ENCODE peak calls at places on chromosomes 5 and 9, in eight cellular contexts. F is mammary epithelial cell; Y is thoracic aorta; O is RWPE2; J is vagina; V is CD8-positive, alpha-beta T cell; B is GM12865; E is fibroblast of lung. M is an unnamed sample.

GRCh38 chr9:104633976-104634520 is 16.0 kb upstream of the OR13C9 start:
- DNase-seq in E (no peak), V (no peak), O (peak), J (no peak), B (no peak), Y (no peak), F (no peak), M (no peak)

GRCh38 chr9:2711716-2712115 is 5.6 kb upstream of the KCNV2 start:
- DNase-seq in O (no peak), F (no peak), E (no peak), Y (no peak), B (no peak), V (no peak), J (no peak), M (no peak)

GRCh38 chr9:137899551-137900360 is 22.2 kb downstream of the CACNA1B start:
- DNase-seq in B (no peak), J (no peak), E (no peak), V (no peak), Y (no peak), F (no peak), O (peak), M (no peak)

GRCh38 chr5:54844905-54845566 is 140.4 kb downstream of the ESM1 start:
- DNase-seq in E (peak), B (peak), J (no peak), Y (no peak), F (peak), O (no peak), V (no peak), M (no peak)

GRCh38 chr9:71878327-71879274 is 32.4 kb downstream of the ABHD17B start:
- DNase-seq in Y (no peak), B (no peak), E (no peak), O (no peak), J (no peak), V (no peak), F (no peak), M (no peak)

GRCh38 chr5:77973253-77973609 is 197.1 kb upstream of the TBCA start:
- DNase-seq in O (no peak), E (no peak), J (no peak), B (no peak), V (no peak), Y (no peak), F (no peak), M (peak)

GRCh38 chr9:15268317-15268716 is 38.7 kb downstream of the TTC39B start:
- DNase-seq in B (no peak), F (no peak), J (no peak), O (no peak), Y (no peak), V (no peak), E (no peak), M (no peak)

GRCh38 chr5:149724130-149724850 is 5.8 kb upstream of the PPARGC1B start:
- DNase-seq in V (no peak), J (no peak), Y (no peak), B (peak), E (no peak), O (no peak), F (no peak), M (no peak)

GRCh38 chr5:179371681-179372675 is 26.7 kb upstream of the ADAMTS2 start:
- DNase-seq in V (no peak), Y (no peak), F (no peak), E (no peak), B (no peak), J (no peak), O (peak), M (no peak)

GRCh38 chr5:57422341-57422740 is 60.3 kb downstream of the ACTBL2 start:
- DNase-seq in V (no peak), B (no peak), E (no peak), F (no peak), Y (no peak), J (no peak), O (no peak), M (no peak)

GRCh38 chr9:115591584-115591984 is 473.6 kb upstream of the TNC start:
- DNase-seq in E (peak), J (peak), O (peak), Y (peak), V (no peak), F (peak), B (peak), M (peak)

GRCh38 chr5:75463726-75464125 is 47.7 kb downstream of the CERT1 start:
- DNase-seq in B (no peak), V (no peak), E (no peak), F (peak), J (no peak), O (no peak), Y (no peak), M (no peak)

GRCh38 chr5:81965510-81965909 is 6.3 kb upstream of the ATG10 start:
- DNase-seq in F (peak), J (no peak), O (no peak), V (no peak), E (no peak), B (no peak), Y (no peak), M (no peak)

GRCh38 chr5:109936996-109937395 is 247.3 kb downstream of the MAN2A1 start:
- DNase-seq in Y (no peak), B (peak), O (no peak), V (no peak), J (no peak), E (no peak), F (peak), M (no peak)

GRCh38 chr5:138033916-138034315 is 1.0 kb upstream of the FAM13B start:
- DNase-seq in F (peak), E (peak), Y (no peak), J (no peak), B (no peak), O (no peak), V (no peak), M (no peak)

GRCh38 chr5:138033275-138033808 is 463 bp upstream of the FAM13B start:
- DNase-seq in V (no peak), E (peak), O (no peak), B (no peak), Y (no peak), J (peak), F (peak), M (no peak)

GRCh38 chr5:138029944-138030343 is 2.9 kb downstream of the FAM13B start:
- DNase-seq in V (no peak), E (no peak), J (no peak), Y (no peak), F (no peak), O (no peak), B (no peak), M (no peak)

GRCh38 chr5:138032572-138033274 is at the start of gene FAM13B:
- DNase-seq in E (peak), V (peak), B (peak), J (no peak), O (peak), F (peak), Y (peak), M (peak)

GRCh38 chr5:138032028-138032571 is 779 bp downstream of the FAM13B start:
- DNase-seq in F (peak), V (no peak), J (peak), Y (peak), B (peak), O (peak), E (peak), M (no peak)
- TF ChIP-seq CTCF in F (no peak), V (no peak), J (no peak), Y (no peak), B (no peak), O (peak), E (no peak), M (no peak)

DNA sequence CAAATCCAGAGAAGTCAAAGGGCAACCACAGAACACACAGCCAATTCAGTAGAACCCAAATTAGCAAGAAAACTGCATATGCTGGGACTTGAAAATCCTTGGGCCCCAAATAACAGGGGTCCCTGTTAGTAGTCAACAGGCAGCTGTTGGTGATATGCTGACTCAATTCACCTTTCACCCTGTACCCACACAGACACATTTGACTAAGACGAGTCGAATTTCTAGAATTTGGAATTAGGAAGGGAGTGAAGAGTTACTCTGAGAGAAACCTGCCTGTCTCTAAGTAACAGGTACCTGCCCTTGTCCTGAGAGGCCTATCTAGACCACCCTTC is 817 bp upstream of the VCP start:
- DNase-seq in V (no peak), O (no peak), E (no peak), J (no peak), B (peak), F (no peak), Y (no peak), M (no peak)
- TF ChIP-seq CTCF in V (no peak), O (no peak), E (no peak), J (no peak), B (no peak), F (no peak), Y (no peak), M (no peak)

GRCh38 chr5:138945421-138946240 is 70.5 kb upstream of the LRRTM2 start:
- DNase-seq in O (no peak), B (no peak), E (no peak), V (no peak), Y (no peak), J (no peak), F (no peak), M (peak)
- TF ChIP-seq CTCF in O (peak), B (no peak), E (no peak), V (no peak), Y (peak), J (no peak), F (no peak), M (no peak)

GRCh38 chr9:4859035-4859434 is 66.3 kb downstream of the RCL1 start:
- DNase-seq in Y (no peak), V (no peak), B (no peak), J (no peak), E (no peak), F (no peak), O (no peak), M (no peak)

GRCh38 chr9:4860383-4860782 is 67.6 kb downstream of the RCL1 start:
- DNase-seq in E (no peak), Y (no peak), J (no peak), O (no peak), V (no peak), B (no peak), F (no peak), M (no peak)

GRCh38 chr9:4854191-4854590 is 61.4 kb downstream of the RCL1 start:
- DNase-seq in E (no peak), F (no peak), V (no peak), B (no peak), J (no peak), Y (no peak), O (no peak), M (no peak)

GRCh38 chr9:4855861-4856260 is 63.1 kb downstream of the RCL1 start:
- DNase-seq in O (no peak), Y (no peak), F (peak), B (no peak), V (no peak), E (peak), J (no peak), M (no peak)

DNA sequence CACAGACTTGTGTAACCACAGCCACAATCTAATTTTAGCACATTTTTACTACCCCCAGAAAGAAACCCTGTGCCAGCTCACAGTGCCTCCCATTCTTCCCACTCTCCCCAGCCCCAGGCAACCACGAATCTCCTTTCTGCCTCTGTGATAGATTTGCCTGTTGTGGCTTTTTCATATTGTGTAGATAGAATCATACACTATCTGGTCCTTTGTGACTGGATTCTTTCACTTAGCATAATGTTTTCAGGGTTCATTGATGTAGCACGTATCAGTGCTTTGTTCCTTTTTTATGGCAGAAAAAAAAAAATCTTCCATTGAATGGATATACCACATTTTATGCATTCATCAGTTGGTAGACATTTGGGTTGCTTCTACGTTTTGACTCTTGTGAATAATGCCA is 64.4 kb downstream of the RCL1 start:
- DNase-seq in E (no peak), J (no peak), O (no peak), F (peak), B (no peak), V (no peak), Y (no peak), M (no peak)
- TF ChIP-seq CTCF in E (no peak), J (no peak), O (no peak), F (no peak), B (no peak), V (no peak), Y (no peak), M (no peak)

DNA sequence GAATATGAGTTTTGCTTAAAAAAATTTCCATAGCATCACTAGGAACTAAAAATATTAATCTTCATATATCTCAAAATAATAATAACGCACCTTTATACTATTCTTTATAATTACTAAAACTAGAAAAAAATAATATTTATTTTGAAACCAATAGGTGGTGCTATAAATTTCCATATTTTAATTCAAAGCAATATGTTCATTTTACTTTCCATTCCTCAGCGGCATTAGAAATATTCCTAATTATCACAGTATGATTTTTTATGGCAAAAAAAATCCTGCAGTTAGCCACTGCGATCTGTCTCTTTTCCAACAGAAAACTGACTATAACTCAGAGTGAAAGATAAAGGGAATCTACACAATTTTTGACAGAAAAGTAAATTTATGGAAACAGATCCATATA is 167.4 kb upstream of the MPDZ start:
- DNase-seq in J (no peak), F (no peak), O (no peak), B (no peak), E (peak), Y (no peak), V (no peak), M (no peak)
- TF ChIP-seq CTCF in J (no peak), F (no peak), O (peak), B (no peak), E (no peak), Y (peak), V (no peak), M (peak)

GRCh38 chr9:27206041-27206440 is 90.9 kb downstream of the EQTN start:
- DNase-seq in B (no peak), Y (no peak), J (no peak), V (no peak), O (no peak), E (no peak), F (no peak), M (no peak)
- TF ChIP-seq CTCF in B (no peak), Y (no peak), J (no peak), V (no peak), O (no peak), E (no peak), F (no peak), M (no peak)

DNA sequence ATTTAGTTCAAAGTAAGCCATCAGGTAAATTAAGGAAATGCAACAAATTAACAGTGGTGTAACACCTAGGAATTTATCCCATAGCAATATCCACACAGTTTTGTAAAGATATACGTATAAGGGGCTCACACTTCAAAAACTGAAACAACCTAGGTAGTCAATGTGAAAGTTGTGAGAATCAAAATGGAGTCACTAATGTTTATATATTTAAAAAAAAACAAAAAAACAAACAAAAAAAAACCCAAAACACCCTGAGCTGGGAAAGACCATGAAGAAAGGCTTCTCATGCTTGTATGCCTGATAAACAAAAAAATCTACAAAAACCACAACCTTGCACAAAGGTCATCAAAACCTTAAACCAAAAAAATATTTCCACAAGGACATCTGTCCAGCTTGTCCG is 35.4 kb downstream of the AFF4 start:
- DNase-seq in J (no peak), F (no peak), O (no peak), Y (no peak), B (no peak), V (no peak), E (no peak), M (no peak)
- TF ChIP-seq CTCF in J (no peak), F (no peak), O (no peak), Y (no peak), B (no peak), V (no peak), E (no peak), M (no peak)

GRCh38 chr9:110340306-110340705 is 2.6 kb upstream of the TXNDC8 start:
- DNase-seq in Y (no peak), J (no peak), V (no peak), E (peak), B (peak), O (no peak), F (no peak), M (no peak)
- TF ChIP-seq CTCF in Y (no peak), J (no peak), V (no peak), E (peak), B (peak), O (peak), F (peak), M (peak)

DNA sequence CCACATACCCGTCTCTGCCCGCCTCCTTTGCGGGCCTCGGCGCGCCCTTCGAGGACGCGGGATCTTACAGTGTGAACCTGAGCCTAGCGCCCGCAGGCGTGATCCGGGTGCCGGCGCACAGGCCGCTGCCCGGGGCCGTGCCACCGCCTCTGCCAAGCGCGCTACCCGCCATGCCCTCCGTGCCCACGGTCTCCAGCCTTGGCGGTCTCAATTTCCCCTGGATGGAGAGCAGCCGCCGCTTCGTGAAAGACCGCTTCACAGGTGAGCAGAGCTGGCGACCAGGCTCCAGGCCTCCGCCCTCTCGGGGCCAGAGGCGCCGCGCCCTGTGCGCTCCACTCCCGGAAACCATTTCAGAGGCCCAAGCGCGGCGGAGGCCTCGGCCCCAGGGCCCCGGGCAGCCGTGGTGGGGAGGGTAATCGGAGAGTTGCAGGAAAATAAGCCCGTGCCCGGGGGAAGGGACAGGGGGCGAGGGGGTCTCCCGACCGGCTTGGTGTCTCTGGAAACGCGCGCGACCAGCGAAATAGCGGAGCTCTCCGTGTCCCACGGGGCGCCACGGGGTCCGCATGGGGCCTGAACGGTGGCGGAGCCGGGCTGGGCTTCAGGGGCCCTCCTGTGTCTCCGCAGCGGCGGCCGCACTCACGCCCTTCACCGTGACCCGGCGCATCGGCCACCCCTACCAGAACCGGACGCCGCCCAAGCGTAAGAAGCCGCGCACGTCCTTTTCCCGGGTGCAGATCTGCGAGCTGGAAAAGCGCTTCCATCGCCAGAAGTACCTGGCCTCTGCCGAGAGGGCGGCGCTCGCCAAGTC is 682 bp downstream of the TLX3 start:
- DNase-seq in Y (no peak), O (no peak), E (no peak), B (no peak), V (no peak), F (no peak), J (no peak), M (no peak)
- TF ChIP-seq CTCF in Y (no peak), O (peak), E (peak), B (no peak), V (no peak), F (peak), J (no peak), M (peak)

GRCh38 chr5:129172561-129172960 is 78.0 kb downstream of the ISOC1 start:
- DNase-seq in V (no peak), Y (no peak), J (no peak), O (no peak), E (peak), F (no peak), B (no peak), M (no peak)
- TF ChIP-seq CTCF in V (no peak), Y (no peak), J (no peak), O (peak), E (peak), F (no peak), B (no peak), M (peak)